ENCODE peak calls at places on chromosomes 7 and 10, in ten cellular contexts. V is ACHN, U is sciatic nerve, I is fibroblast of the conjunctiva, Y is ELR, H is fibroblast of the aortic adventitia, W is hepatic stellate cell, A is WTC11, P is breast epithelium, S is neuronal stem cell. F is an unnamed sample.

GRCh38 chr7:94561841-94562514 is 52.4 kb downstream of the CASD1 start:
- DNase-seq in V (no peak), I (no peak), S (no peak), P (no peak), H (peak), W (peak), A (no peak), Y (peak), U (no peak), F (no peak)

GRCh38 chr7:98797150-98797549 is 72.7 kb downstream of the TMEM130 start:
- DNase-seq in V (no peak), U (no peak), H (no peak), I (no peak), S (no peak), P (no peak), W (no peak), Y (no peak), A (no peak), F (no peak)

GRCh38 chr10:84993251-84994035 is 665.1 kb downstream of the CCSER2 start:
- DNase-seq in H (no peak), I (no peak), P (no peak), S (no peak), Y (no peak), W (no peak), V (no peak), U (no peak), A (no peak), F (no peak)

GRCh38 chr10:47059606-47060311 is 148.5 kb downstream of the PTPN20 start:
- DNase-seq in H (no peak), P (no peak), S (no peak), Y (no peak), I (no peak), U (peak), W (no peak), A (no peak), V (no peak), F (no peak)

GRCh38 chr10:30437039-30437781 is 3.2 kb downstream of the MAP3K8 start:
- DNase-seq in P (no peak), A (no peak), Y (peak), V (peak), U (no peak), H (peak), I (no peak), S (no peak), W (no peak), F (no peak)

GRCh38 chr7:98372993-98373392 is 27.9 kb downstream of the BAIAP2L1 start:
- DNase-seq in I (peak), P (no peak), W (no peak), H (peak), S (no peak), Y (peak), A (no peak), V (peak), U (no peak), F (peak)

GRCh38 chr7:149626972-149627371 is 129.4 kb upstream of the ZNF746 start:
- DNase-seq in S (no peak), Y (no peak), A (no peak), P (no peak), W (no peak), V (no peak), U (no peak), H (no peak), I (no peak), F (no peak)

GRCh38 chr7:134828361-134828760 is 48.9 kb downstream of the CALD1 start:
- DNase-seq in I (no peak), U (no peak), V (no peak), S (no peak), P (no peak), W (no peak), H (peak), Y (no peak), A (no peak), F (peak)

GRCh38 chr7:51019231-51019844 is 236.6 kb upstream of the GRB10 start:
- DNase-seq in U (no peak), W (no peak), V (no peak), P (no peak), S (no peak), I (no peak), Y (peak), A (no peak), H (peak), F (peak)

GRCh38 chr7:92767427-92767826 is 68.9 kb downstream of the CDK6 start:
- DNase-seq in U (no peak), S (no peak), H (peak), Y (peak), I (no peak), P (no peak), W (no peak), A (no peak), V (peak), F (no peak)

GRCh38 chr10:118981946-118982345 is 47.6 kb upstream of the NANOS1 start:
- DNase-seq in W (no peak), H (no peak), I (no peak), S (no peak), P (no peak), Y (no peak), V (no peak), A (no peak), U (peak), F (no peak)

GRCh38 chr7:115356139-115356746 is 434.3 kb downstream of the MDFIC start:
- DNase-seq in H (peak), Y (peak), U (no peak), S (no peak), P (no peak), W (no peak), V (peak), I (peak), A (no peak), F (no peak)

GRCh38 chr10:29140991-29141390 is 147.9 kb upstream of the LYZL1 start:
- DNase-seq in P (no peak), H (peak), Y (peak), W (peak), U (no peak), S (no peak), I (peak), A (no peak), V (peak), F (peak)

GRCh38 chr7:21407806-21408480 is 19.9 kb upstream of the SP4 start:
- DNase-seq in Y (no peak), I (no peak), V (no peak), P (no peak), U (no peak), H (no peak), W (no peak), A (no peak), S (no peak), F (no peak)

GRCh38 chr7:112484671-112485097 is 3.9 kb downstream of the LSMEM1 start:
- DNase-seq in H (peak), Y (peak), P (no peak), W (peak), U (no peak), V (peak), A (no peak), I (peak), S (no peak), F (peak)

GRCh38 chr10:104318810-104319684 is 19.2 kb downstream of the ITPRIP start:
- DNase-seq in P (no peak), Y (no peak), S (no peak), W (no peak), A (no peak), I (no peak), H (no peak), V (no peak), U (peak), F (no peak)

GRCh38 chr10:27620425-27621397 is 116.6 kb downstream of the RAB18 start:
- DNase-seq in V (no peak), A (no peak), Y (no peak), W (peak), P (no peak), I (peak), U (no peak), H (peak), S (no peak), F (peak)

GRCh38 chr7:13832346-13832745 is 157.1 kb downstream of the ETV1 start:
- DNase-seq in I (no peak), W (no peak), V (no peak), H (no peak), A (no peak), S (no peak), U (no peak), Y (peak), P (no peak), F (no peak)

GRCh38 chr7:31095286-31096197 is 43.4 kb downstream of the ADCYAP1R1 start:
- DNase-seq in P (no peak), A (no peak), Y (no peak), U (peak), S (no peak), H (no peak), W (no peak), V (no peak), I (no peak), F (no peak)

GRCh38 chr7:115135769-115136410 is 214.0 kb downstream of the MDFIC start:
- DNase-seq in W (no peak), H (peak), A (no peak), I (no peak), S (no peak), U (no peak), V (no peak), P (no peak), Y (no peak), F (no peak)

GRCh38 chr10:132742837-132743194 is 43.1 kb downstream of the NKX6-2 start:
- DNase-seq in W (no peak), U (no peak), V (no peak), H (no peak), A (no peak), I (no peak), P (no peak), Y (no peak), S (peak), F (no peak)

GRCh38 chr7:139505563-139505962 is 17.9 kb upstream of the CLEC2L start:
- DNase-seq in I (no peak), P (no peak), U (no peak), A (peak), Y (peak), W (no peak), V (peak), H (no peak), S (no peak), F (no peak)

GRCh38 chr10:91220194-91220953 is at the start of gene PCGF5:
- DNase-seq in Y (peak), A (peak), V (peak), U (peak), I (peak), P (peak), H (peak), W (peak), S (peak), F (peak)

GRCh38 chr10:51250278-51250914 is 176.1 kb downstream of the PRKG1 start:
- DNase-seq in U (no peak), S (no peak), W (no peak), H (no peak), A (no peak), V (no peak), P (no peak), Y (no peak), I (no peak), F (no peak)

GRCh38 chr7:81333536-81333935 is 414.7 kb upstream of the SEMA3C start:
- DNase-seq in A (no peak), H (no peak), Y (no peak), S (no peak), V (no peak), P (no peak), U (no peak), W (no peak), I (no peak), F (no peak)

GRCh38 chr7:70097639-70098038 is 499.4 kb downstream of the AUTS2 start:
- DNase-seq in P (no peak), V (no peak), Y (no peak), H (no peak), U (no peak), W (no peak), A (no peak), I (no peak), S (no peak), F (no peak)

GRCh38 chr7:140723002-140723401 is 26.5 kb downstream of the NDUFB2 start:
- DNase-seq in P (no peak), V (no peak), Y (no peak), W (no peak), S (no peak), A (no peak), H (no peak), U (no peak), I (no peak), F (no peak)

GRCh38 chr10:58082248-58082647 is 185.4 kb downstream of the IPMK start:
- DNase-seq in H (no peak), V (no peak), I (no peak), Y (no peak), W (no peak), U (no peak), S (no peak), A (no peak), P (no peak), F (no peak)

GRCh38 chr10:98488669-98489430 is 42.1 kb upstream of the HPS1 start:
- DNase-seq in S (no peak), V (no peak), I (no peak), Y (no peak), A (no peak), H (no peak), P (no peak), W (no peak), U (peak), F (no peak)

GRCh38 chr7:1460757-1461639 is 1.7 kb upstream of the MICALL2 start:
- DNase-seq in P (peak), I (no peak), Y (no peak), H (peak), U (peak), S (no peak), A (no peak), V (peak), W (peak), F (peak)

GRCh38 chr7:37304926-37305325 is 143.7 kb downstream of the ELMO1 start:
- DNase-seq in U (no peak), V (no peak), Y (no peak), I (no peak), P (no peak), A (no peak), W (no peak), S (no peak), H (no peak), F (no peak)

GRCh38 chr10:17576768-17577167 is 40.4 kb downstream of the HACD1 start:
- DNase-seq in A (no peak), P (no peak), S (no peak), U (no peak), V (no peak), Y (no peak), I (no peak), H (no peak), W (no peak), F (no peak)

GRCh38 chr7:81638216-81638615 is 131.6 kb downstream of the HGF start:
- DNase-seq in H (peak), Y (peak), W (no peak), V (no peak), U (no peak), P (no peak), S (no peak), A (no peak), I (peak), F (peak)

GRCh38 chr7:78146546-78146945 is 348.0 kb downstream of the PHTF2 start:
- DNase-seq in S (no peak), P (no peak), W (no peak), H (no peak), A (no peak), Y (no peak), I (no peak), V (no peak), U (no peak), F (no peak)